ENCODE peak calls at places on chromosomes 1 and 21, in six cellular contexts. Y is uterus; H is transverse colon; L is CD8-positive, alpha-beta T cell; O is fibroblast of lung; W is PC-3. M is an unnamed sample.

GRCh38 chr1:220166853-220167252 is 72.9 kb downstream of the IARS2 start:
- DNase-seq in Y (no peak), H (no peak), L (no peak), O (no peak), W (no peak), M (no peak)

GRCh38 chr1:246492611-246493245 is 14.4 kb downstream of the SMYD3 start:
- DNase-seq in Y (peak; percentile 51), H (peak; percentile 64), L (no peak), O (peak; percentile 83), W (peak; percentile 83), M (peak; percentile 59)

GRCh38 chr21:28018741-28019669 is 973.7 kb downstream of the LTN1 start:
- DNase-seq in Y (no peak), H (no peak), L (no peak), O (peak; percentile 13), W (peak; percentile 55), M (peak; percentile 64)

GRCh38 chr21:26388731-26389231 is 184.3 kb downstream of the CYYR1 start:
- DNase-seq in Y (no peak), H (no peak), L (no peak), O (peak; percentile 29), W (peak; percentile 89), M (no peak)

GRCh38 chr1:33176362-33176850 is 5.4 kb downstream of the TRIM62 start:
- DNase-seq in Y (no peak), H (no peak), L (no peak), O (no peak), W (no peak), M (no peak)

GRCh38 chr1:228291906-228292608 is 84.2 kb downstream of the OBSCN start:
- DNase-seq in Y (no peak), H (no peak), L (no peak), O (no peak), W (no peak), M (no peak)

GRCh38 chr1:65048325-65048724 is 82.0 kb upstream of the JAK1 start:
- DNase-seq in Y (no peak), H (no peak), L (no peak), O (peak; percentile 28), W (no peak), M (no peak)

GRCh38 chr1:184472117-184472516 is 85.3 kb downstream of the C1orf21 start:
- DNase-seq in Y (no peak), H (no peak), L (no peak), O (no peak), W (no peak), M (no peak)

GRCh38 chr1:72186733-72187307 is 95.5 kb downstream of the NEGR1 start:
- DNase-seq in Y (no peak), H (no peak), L (no peak), O (peak; percentile 50), W (peak; percentile 59), M (no peak)

DNA sequence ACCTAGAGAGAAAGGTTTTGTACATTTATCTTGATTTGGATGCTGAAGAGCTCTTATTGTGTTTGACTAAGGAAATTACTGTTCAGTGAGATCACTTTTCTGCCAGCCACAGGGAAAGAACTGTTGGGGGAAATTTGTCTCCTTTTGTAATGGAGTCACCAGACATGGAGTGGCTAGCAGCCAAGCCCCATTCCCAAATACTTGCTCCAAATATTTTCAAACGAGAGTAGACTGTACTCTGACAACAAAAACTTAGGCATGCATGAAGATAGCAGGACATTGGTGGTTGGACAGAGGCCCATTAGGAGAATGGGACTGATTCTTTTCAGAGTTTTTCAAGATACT is 21.1 kb downstream of the IPO9 start:
- DNase-seq in Y (no peak), H (no peak), L (no peak), O (peak; percentile 76), W (peak; percentile 63), M (peak; percentile 81)
- H3K4me3 ChIP-seq in Y (no peak overlapping the region), H (no peak overlapping the region), L (no peak overlapping the region), O (no peak overlapping the region), W (no peak overlapping the region), M (no peak overlapping the region)

GRCh38 chr21:45617021-45617930 is 26.2 kb upstream of the PCBP3 start:
- DNase-seq in Y (no peak), H (no peak), L (no peak), O (no peak), W (no peak), M (no peak)

GRCh38 chr21:45612096-45613019 is 31.2 kb upstream of the PCBP3 start:
- DNase-seq in Y (no peak), H (peak; percentile 26), L (no peak), O (peak; percentile 89), W (peak; percentile 82), M (peak; percentile 92)

GRCh38 chr21:45613881-45614280 is 29.6 kb upstream of the PCBP3 start:
- DNase-seq in Y (no peak), H (no peak), L (no peak), O (no peak), W (no peak), M (no peak)

GRCh38 chr21:45613396-45613795 is 30.1 kb upstream of the PCBP3 start:
- DNase-seq in Y (no peak), H (no peak), L (no peak), O (no peak), W (no peak), M (no peak)

GRCh38 chr21:45615145-45615711 is 28.3 kb upstream of the PCBP3 start:
- DNase-seq in Y (no peak), H (peak; percentile 69), L (peak; percentile 68), O (no peak), W (peak; percentile 41), M (no peak)
- H3K9me3 ChIP-seq in Y (no peaks in the 10 kb centered on the region), H (no peaks in the 10 kb centered on the region), L (no peaks in the 10 kb centered on the region), O (no peaks in the 10 kb centered on the region), W (no peaks in the 10 kb centered on the region), M (no peaks in the 10 kb centered on the region)

GRCh38 chr1:8712413-8713229 is 104.8 kb downstream of the RERE start:
- DNase-seq in Y (no peak), H (no peak), L (no peak), O (peak; percentile 89), W (peak; percentile 88), M (peak; percentile 44)
- H3K4me3 ChIP-seq in Y (no peak overlapping the region), H (no peak overlapping the region), L (no peak overlapping the region), O (peak overlapping the region; percentile 12), W (peak overlapping the region; percentile 33), M (peak overlapping the region; percentile 3)

GRCh38 chr1:244384066-244384465 is 67.6 kb downstream of the ADSS2 start:
- DNase-seq in Y (no peak), H (no peak), L (no peak), O (no peak), W (no peak), M (peak; percentile 21)

GRCh38 chr1:244387415-244387814 is 64.3 kb downstream of the ADSS2 start:
- DNase-seq in Y (no peak), H (no peak), L (no peak), O (no peak), W (no peak), M (no peak)

GRCh38 chr1:244386595-244386994 is 65.1 kb downstream of the ADSS2 start:
- DNase-seq in Y (no peak), H (no peak), L (no peak), O (no peak), W (no peak), M (no peak)

GRCh38 chr1:244383278-244383884 is 68.3 kb downstream of the ADSS2 start:
- DNase-seq in Y (no peak), H (no peak), L (no peak), O (no peak), W (no peak), M (no peak)

DNA sequence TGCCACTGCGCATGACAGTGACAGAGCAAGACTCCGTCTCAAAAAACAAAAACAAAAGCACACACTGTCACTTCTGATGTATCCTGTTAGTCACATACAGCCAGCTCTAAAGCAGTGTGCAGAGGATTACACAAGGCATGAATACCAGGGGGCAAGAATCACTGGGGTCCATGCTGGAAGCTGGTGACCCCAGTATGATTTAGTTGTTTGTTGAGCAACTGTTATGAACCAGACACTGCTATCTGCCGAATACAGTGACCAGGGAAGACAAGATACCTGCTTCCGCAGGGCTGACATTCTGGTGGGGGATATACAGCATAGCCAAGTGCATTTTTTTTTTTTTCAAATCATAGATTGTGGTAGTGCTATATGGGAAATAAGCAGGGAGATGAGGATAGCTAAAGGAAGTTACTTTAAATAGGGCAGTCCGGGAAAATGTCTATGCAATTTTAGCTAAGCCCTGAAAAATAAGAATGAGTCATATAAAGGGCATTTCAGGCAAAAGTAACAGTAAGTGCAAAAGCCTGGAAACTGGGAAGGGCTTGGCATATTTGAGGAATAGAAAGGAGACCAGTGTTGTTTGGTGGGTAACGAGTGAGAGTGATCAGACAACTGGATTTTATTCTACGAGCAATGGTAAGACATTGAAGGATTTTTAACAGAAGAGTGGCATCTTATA is 69.7 kb downstream of the ADSS2 start:
- DNase-seq in Y (no peak), H (no peak), L (no peak), O (peak; percentile 80), W (peak; percentile 36), M (peak; percentile 45)
- H3K9me3 ChIP-seq in Y (no peaks in the 10 kb centered on the region), H (no peaks in the 10 kb centered on the region), L (no peaks in the 10 kb centered on the region), O (no peaks in the 10 kb centered on the region), W (no peaks in the 10 kb centered on the region), M (no peaks in the 10 kb centered on the region)

GRCh38 chr1:156624814-156625435 is 5.7 kb downstream of the HAPLN2 start:
- DNase-seq in Y (no peak), H (no peak), L (no peak), O (no peak), W (no peak), M (no peak)
- H3K4me3 ChIP-seq in Y (peak overlapping the region; percentile 33), H (no peak overlapping the region), L (peak overlapping the region; percentile 46), O (no peak overlapping the region), W (no peak overlapping the region), M (no peak overlapping the region)

GRCh38 chr1:2865000-2865399 is 63.5 kb upstream of the TTC34 start:
- DNase-seq in Y (no peak), H (no peak), L (no peak), O (no peak), W (no peak), M (no peak)

GRCh38 chr1:2865571-2866414 is 64.3 kb upstream of the TTC34 start:
- DNase-seq in Y (no peak), H (no peak), L (no peak), O (no peak), W (no peak), M (no peak)

GRCh38 chr1:2863149-2863963 is 61.9 kb upstream of the TTC34 start:
- DNase-seq in Y (no peak), H (no peak), L (no peak), O (no peak), W (no peak), M (no peak)

GRCh38 chr1:2862441-2863148 is 61.1 kb upstream of the TTC34 start:
- DNase-seq in Y (no peak), H (no peak), L (no peak), O (no peak), W (no peak), M (no peak)

DNA sequence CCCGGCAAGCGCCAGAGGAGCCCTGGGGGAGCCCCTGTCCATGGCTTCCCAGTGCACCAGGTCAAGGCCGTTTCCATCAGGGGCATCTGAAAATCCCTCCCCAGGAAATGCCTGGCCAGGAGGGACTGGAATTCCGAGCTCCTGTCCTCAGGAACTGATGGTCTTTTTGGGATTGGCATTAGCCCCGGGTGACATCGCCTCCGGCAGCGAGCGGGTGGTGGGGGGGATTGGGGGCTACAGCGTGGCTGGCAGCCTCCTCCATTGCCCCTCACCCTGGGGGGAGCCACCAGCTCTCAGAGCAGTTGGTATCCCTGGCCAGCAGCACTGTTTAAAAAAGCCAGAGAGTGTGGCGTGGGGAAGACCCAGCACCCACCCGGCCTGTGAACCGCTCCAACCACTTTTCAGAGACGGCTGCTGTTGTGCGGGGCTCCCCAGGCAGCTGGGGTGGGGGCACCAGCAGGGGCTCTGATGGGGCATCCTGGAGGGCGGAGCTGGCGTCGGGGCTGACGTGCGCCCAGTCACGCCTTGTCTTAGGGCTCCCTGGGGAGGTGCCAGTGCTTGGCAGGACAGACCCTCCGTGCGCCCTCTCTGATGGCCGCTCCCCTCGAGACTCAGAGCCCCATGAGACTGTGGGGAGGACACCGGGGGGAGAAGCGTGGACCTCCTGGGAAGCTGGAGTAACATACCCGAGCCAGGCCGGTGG is 62.9 kb upstream of the TTC34 start:
- DNase-seq in Y (no peak), H (no peak), L (no peak), O (no peak), W (no peak), M (no peak)
- H3K9me3 ChIP-seq in Y (no peaks in the 10 kb centered on the region), H (no peaks in the 10 kb centered on the region), L (no peaks in the 10 kb centered on the region), O (no peaks in the 10 kb centered on the region), W (no peaks in the 10 kb centered on the region), M (no peaks in the 10 kb centered on the region)